ENCODE peak calls at places on chromosomes 11 and 22, in six cellular contexts. I is GM12865, M is WTC11, N is GM23338, S is NCI-H2107, Y is cardiac septum. Z is an unnamed sample.

GRCh38 chr11:120068114-120068573 is 69.8 kb downstream of the TRIM29 start:
- DNase-seq in M (no peak), I (peak), Y (no peak), N (no peak), S (no peak), Z (peak)

GRCh38 chr11:122509899-122510298 is 145.6 kb upstream of the UBASH3B start:
- DNase-seq in Y (no peak), I (no peak), N (peak), M (peak), S (no peak), Z (no peak)

GRCh38 chr22:48380016-48380665 is 1447.5 kb downstream of the BRD1 start:
- DNase-seq in N (no peak), I (no peak), Y (no peak), M (no peak), S (no peak), Z (peak)

GRCh38 chr11:72280037-72280436 is 36.1 kb upstream of the PHOX2A start:
- DNase-seq in Y (no peak), N (no peak), I (no peak), S (no peak), M (no peak), Z (no peak)

GRCh38 chr11:119263352-119263940 is 53.5 kb downstream of the MCAM start:
- DNase-seq in S (no peak), N (no peak), Y (no peak), M (no peak), I (peak), Z (no peak)

GRCh38 chr11:115360186-115360824 is 143.9 kb downstream of the CADM1 start:
- DNase-seq in Y (no peak), I (no peak), M (no peak), N (no peak), S (no peak), Z (no peak)

GRCh38 chr11:73274722-73275380 is 2.7 kb downstream of the P2RY6 start:
- DNase-seq in N (no peak), S (no peak), I (no peak), M (peak), Y (peak), Z (peak)

GRCh38 chr22:23067023-23067650 is 3.2 kb upstream of the GNAZ start:
- DNase-seq in I (no peak), Y (peak), S (no peak), M (peak), N (no peak), Z (peak)

GRCh38 chr11:110795124-110795624 is 82.9 kb upstream of the ARHGAP20 start:
- DNase-seq in N (no peak), Y (no peak), I (no peak), S (no peak), M (no peak), Z (no peak)

GRCh38 chr11:45501277-45501979 is 164.0 kb downstream of the CHST1 start:
- DNase-seq in S (no peak), N (no peak), Y (no peak), I (no peak), M (no peak), Z (peak)

GRCh38 chr11:8060801-8061554 is 20.0 kb upstream of the TUB start:
- DNase-seq in I (no peak), M (no peak), Y (no peak), S (no peak), N (no peak), Z (no peak)

GRCh38 chr11:46249103-46249942 is 28.1 kb upstream of the CREB3L1 start:
- DNase-seq in N (no peak), Y (no peak), S (no peak), M (no peak), I (peak), Z (no peak)

GRCh38 chr11:9274499-9275228 is 9.5 kb upstream of the DENND5A start:
- DNase-seq in I (no peak), S (no peak), N (no peak), Y (no peak), M (no peak), Z (peak)

GRCh38 chr11:2655320-2655719 is 44.5 kb downstream of the KCNQ1OT1 start:
- DNase-seq in N (no peak), Y (no peak), M (no peak), I (no peak), S (no peak), Z (no peak)

GRCh38 chr22:37638351-37639069 is 959 bp upstream of the SH3BP1 start:
- DNase-seq in N (no peak), M (peak), I (peak), Y (no peak), S (no peak), Z (peak)

GRCh38 chr11:92628401-92629292 is 340.8 kb upstream of the MTNR1B start:
- DNase-seq in I (no peak), M (no peak), Y (no peak), N (no peak), S (no peak), Z (no peak)

GRCh38 chr22:19654338-19654922 is 59.9 kb upstream of the SEPTIN5 start:
- DNase-seq in Y (no peak), M (no peak), I (no peak), S (no peak), N (peak), Z (peak)

GRCh38 chr22:23751441-23751996 is 607 bp upstream of the ZNF70 start:
- DNase-seq in M (peak), S (no peak), Y (no peak), N (peak), I (no peak), Z (peak)

GRCh38 chr11:12377824-12378593 is 638 bp downstream of the PARVA start:
- DNase-seq in I (no peak), S (no peak), N (peak), M (peak), Y (peak), Z (peak)